ENCODE peak calls at places on chromosome 16, in five cellular contexts. A is COR-L47, T is caudate nucleus, Z is Caki2, M is NCI-H1105. Q is an unnamed sample.

GRCh38 chr16:11010576-11011221 is 66.3 kb downstream of the CLEC16A start:
- DNase-seq in A (no peak), T (no peak), Z (no peak), M (no peak), Q (no peak)

GRCh38 chr16:72689851-72690250 is 358.1 kb downstream of the ZFHX3 start:
- DNase-seq in A (no peak), T (no peak), Z (no peak), M (no peak), Q (no peak)

GRCh38 chr16:62190426-62190825 is 154.2 kb upstream of the CDH8 start:
- DNase-seq in A (no peak), T (no peak), Z (no peak), M (no peak), Q (no peak)

GRCh38 chr16:69859105-69859969 is 91.8 kb upstream of the CLEC18A start:
- DNase-seq in A (no peak), T (peak; percentile 8), Z (peak; percentile 46), M (no peak), Q (no peak)

GRCh38 chr16:50570354-50570753 is 22.2 kb downstream of the NKD1 start:
- DNase-seq in A (no peak), T (no peak), Z (no peak), M (no peak), Q (no peak)

GRCh38 chr16:71966932-71967331 is 33.3 kb downstream of the PKD1L3 start:
- DNase-seq in A (no peak), T (no peak), Z (no peak), M (no peak), Q (no peak)

GRCh38 chr16:56608876-56609462 is 585 bp downstream of the MT2A start:
- DNase-seq in A (no peak), T (no peak), Z (no peak), M (no peak), Q (no peak)

GRCh38 chr16:15650019-15650697 is at the start of gene NDE1:
- DNase-seq in A (peak; percentile 87), T (peak; percentile 74), Z (peak; percentile 91), M (peak; percentile 83), Q (peak; percentile 99)

GRCh38 chr16:85927326-85927725 is 28.4 kb downstream of the IRF8 start:
- DNase-seq in A (no peak), T (no peak), Z (no peak), M (no peak), Q (no peak)

GRCh38 chr16:85733839-85734170 is 17.1 kb downstream of the C16orf74 start:
- DNase-seq in A (no peak), T (no peak), Z (no peak), M (no peak), Q (no peak)

GRCh38 chr16:14307059-14307531 is 236.0 kb downstream of the MRTFB start:
- DNase-seq in A (no peak), T (no peak), Z (no peak), M (no peak), Q (no peak)

GRCh38 chr16:24980077-24980793 is 34.9 kb downstream of the ARHGAP17 start:
- DNase-seq in A (no peak), T (no peak), Z (no peak), M (no peak), Q (no peak)

GRCh38 chr16:2529061-2529931 is 1.9 kb downstream of the CEMP1 start:
- DNase-seq in A (no peak), T (no peak), Z (no peak), M (no peak), Q (no peak)

GRCh38 chr16:57361384-57361783 is 2.8 kb downstream of the CCL22 start:
- DNase-seq in A (no peak), T (no peak), Z (no peak), M (no peak), Q (no peak)